ENCODE peak calls at places on chromosomes 6 and 20, in eight cellular contexts. T is CD8-positive, alpha-beta memory T cell; A is stimulated activated CD8-positive, alpha-beta memory T cell treated with anti-CD3 and anti-CD28 coated beads, Interleukin-4, amount 100 ng/mL, for 48 hours; W is AG04449; N is cardiac muscle cell; C is NCI-H748 treated with DMSO at 0.1 percent for 48 hours; I is A549; S is HTR-8/SVneo. F is an unnamed sample.

GRCh38 chr6:36642913-36643817 is 35.3 kb upstream of the CDKN1A start:
- DNase-seq in C (no peak), T (no peak), S (peak; percentile 71), N (peak; percentile 45), A (no peak), W (no peak), I (peak; percentile 73), F (peak; percentile 87)

GRCh38 chr6:13156381-13156780 is 172.0 kb downstream of the TBC1D7 start:
- DNase-seq in S (no peak), W (no peak), T (no peak), C (no peak), N (no peak), I (no peak), A (no peak), F (no peak)

GRCh38 chr6:166277892-166278578 is 30.2 kb downstream of the PRR18 start:
- DNase-seq in T (no peak), A (peak; percentile 10), W (no peak), I (no peak), S (no peak), N (no peak), C (no peak), F (no peak)

GRCh38 chr20:35004051-35004725 is 48.5 kb downstream of the MYH7B start:
- DNase-seq in W (no peak), A (no peak), S (no peak), I (no peak), N (no peak), T (no peak), C (no peak), F (no peak)

GRCh38 chr20:62190639-62191411 is 8.0 kb downstream of the MTG2 start:
- DNase-seq in N (no peak), C (no peak), S (no peak), I (no peak), A (no peak), W (no peak), T (no peak), F (no peak)

GRCh38 chr6:132814716-132815570 is 574 bp downstream of the RPS12 start:
- DNase-seq in I (no peak), W (no peak), N (no peak), S (no peak), T (no peak), A (peak; percentile 57), C (no peak), F (no peak)

GRCh38 chr6:124989136-124989983 is 27.1 kb downstream of the RNF217 start:
- DNase-seq in C (no peak), T (no peak), A (no peak), N (no peak), S (no peak), W (no peak), I (no peak), F (no peak)

GRCh38 chr6:147841749-147842148 is 333.3 kb downstream of the SAMD5 start:
- DNase-seq in A (no peak), W (no peak), S (no peak), N (no peak), I (no peak), T (no peak), C (peak; percentile 74), F (no peak)

GRCh38 chr6:29561091-29561490 is 1.6 kb upstream of the UBD start:
- DNase-seq in A (no peak), T (no peak), W (no peak), I (no peak), N (no peak), C (no peak), S (no peak), F (no peak)

GRCh38 chr6:157405986-157406385 is 25.0 kb downstream of the ZDHHC14 start:
- DNase-seq in C (no peak), N (no peak), S (peak; percentile 65), A (no peak), T (no peak), W (no peak), I (no peak), F (no peak)

GRCh38 chr6:4903751-4904370 is 100.0 kb downstream of the RPP40 start:
- DNase-seq in C (no peak), A (no peak), T (no peak), W (no peak), I (no peak), S (no peak), N (no peak), F (peak; percentile 16)

GRCh38 chr6:125107896-125108295 is 45.7 kb upstream of the TPD52L1 start:
- DNase-seq in W (no peak), S (no peak), N (no peak), T (no peak), A (no peak), C (no peak), I (no peak), F (no peak)

GRCh38 chr6:163466839-163467390 is 52.4 kb downstream of the QKI start:
- DNase-seq in W (no peak), A (no peak), S (no peak), C (no peak), N (no peak), T (no peak), I (no peak), F (no peak)

GRCh38 chr20:40913224-40913821 is 115.3 kb upstream of the TOP1 start:
- DNase-seq in A (no peak), N (no peak), I (no peak), C (no peak), S (no peak), T (no peak), W (no peak), F (no peak)

GRCh38 chr6:109865968-109866367 is 112.1 kb upstream of the GPR6 start:
- DNase-seq in N (no peak), W (no peak), T (no peak), C (no peak), A (no peak), I (no peak), S (no peak), F (no peak)

GRCh38 chr6:89940225-89941027 is 46.2 kb downstream of the GJA10 start:
- DNase-seq in S (peak; percentile 74), N (peak; percentile 70), W (peak; percentile 54), I (peak; percentile 75), C (peak; percentile 81), T (peak; percentile 71), A (peak; percentile 61), F (peak; percentile 62)

GRCh38 chr6:30097902-30098606 is 14.8 kb downstream of the TRIM31 start:
- DNase-seq in C (no peak), T (peak; percentile 10), I (no peak), A (no peak), W (no peak), N (no peak), S (no peak), F (no peak)

GRCh38 chr6:5598123-5598522 is 336.8 kb downstream of the FARS2 start:
- DNase-seq in T (no peak), W (no peak), I (no peak), C (no peak), N (no peak), S (no peak), A (no peak), F (no peak)

GRCh38 chr20:63934271-63935068 is 21.7 kb downstream of the UCKL1 start:
- DNase-seq in A (no peak), I (no peak), S (no peak), W (no peak), N (peak; percentile 49), T (no peak), C (no peak), F (no peak)

GRCh38 chr6:77292564-77293546 is 170.4 kb downstream of the HTR1B start:
- DNase-seq in T (no peak), W (peak; percentile 63), I (peak; percentile 77), A (no peak), N (no peak), C (no peak), S (peak; percentile 34), F (peak; percentile 74)

GRCh38 chr6:95365454-95365853 is 211.9 kb upstream of the MANEA start:
- DNase-seq in A (no peak), S (no peak), C (no peak), T (no peak), W (no peak), I (no peak), N (no peak), F (no peak)

GRCh38 chr20:48406462-48407235 is 421.1 kb downstream of the PREX1 start:
- DNase-seq in N (no peak), A (peak; percentile 64), W (no peak), S (no peak), C (no peak), T (no peak), I (no peak), F (no peak)

GRCh38 chr20:34461779-34462087 is 54.5 kb upstream of the DYNLRB1 start:
- DNase-seq in S (no peak), W (no peak), I (no peak), N (no peak), T (no peak), A (no peak), C (no peak), F (no peak)

GRCh38 chr6:166565084-166565651 is 21.3 kb downstream of the RAMACL start:
- DNase-seq in A (no peak), N (peak; percentile 10), C (no peak), T (no peak), I (no peak), S (no peak), W (no peak), F (no peak)

GRCh38 chr20:60143450-60143849 is 185.2 kb downstream of the CDH26 start:
- DNase-seq in T (no peak), C (no peak), S (no peak), I (no peak), A (no peak), N (no peak), W (no peak), F (no peak)

GRCh38 chr20:47355489-47356219 is 845 bp downstream of the ZMYND8 start:
- DNase-seq in A (no peak), I (no peak), W (no peak), C (peak; percentile 28), S (no peak), T (no peak), N (no peak), F (no peak)

GRCh38 chr20:47681977-47682812 is 103.1 kb downstream of the SULF2 start:
- DNase-seq in N (peak; percentile 73), W (no peak), I (peak; percentile 43), S (peak; percentile 58), C (no peak), A (no peak), T (no peak), F (peak; percentile 60)

GRCh38 chr6:20827798-20828197 is 293.5 kb downstream of the CDKAL1 start:
- DNase-seq in C (no peak), N (no peak), S (no peak), A (no peak), T (no peak), W (peak; percentile 51), I (no peak), F (peak; percentile 57)

GRCh38 chr20:2890743-2891142 is 17.5 kb downstream of the PTPRA start:
- DNase-seq in A (no peak), C (no peak), I (no peak), S (no peak), N (no peak), T (no peak), W (no peak), F (no peak)

GRCh38 chr6:89148016-89148750 is 2.3 kb downstream of the PM20D2 start:
- DNase-seq in C (no peak), W (no peak), I (no peak), T (no peak), N (no peak), A (peak; percentile 65), S (no peak), F (no peak)

GRCh38 chr20:3766832-3767433 is 620 bp downstream of the ADISSP start:
- DNase-seq in W (no peak), S (no peak), C (no peak), N (peak; percentile 17), T (no peak), I (no peak), A (no peak), F (no peak)

GRCh38 chr6:118896339-118897136 is 2.6 kb downstream of the ASF1A start:
- DNase-seq in T (peak; percentile 24), C (peak; percentile 13), S (peak; percentile 30), I (peak; percentile 68), A (no peak), W (no peak), N (peak; percentile 24), F (no peak)

GRCh38 chr20:24208652-24209051 is 220.1 kb upstream of the GGTLC1 start:
- DNase-seq in T (no peak), C (no peak), I (peak; percentile 53), N (peak; percentile 34), A (no peak), W (no peak), S (no peak), F (no peak)

F was measured in GM04504.